ENCODE peak calls at places on chromosomes 5 and 9, in four cellular contexts. X is Peyer's patch, D is aorta, O is esophagus squamous epithelium. L is an unnamed sample.

GRCh38 chr9:71626395-71626794 is 141.9 kb downstream of the CEMIP2 start:
- DNase-seq in X (no peak), D (no peak), O (no peak), L (no peak)

GRCh38 chr9:35774907-35775635 is 16.3 kb upstream of the NPR2 start:
- DNase-seq in X (no peak), D (no peak), O (no peak), L (no peak)

GRCh38 chr5:67211926-67212325 is 15.3 kb upstream of the CD180 start:
- DNase-seq in X (no peak), D (no peak), O (no peak), L (no peak)

GRCh38 chr5:148474025-148474511 is 90.3 kb downstream of the FBXO38 start:
- DNase-seq in X (no peak), D (no peak), O (no peak), L (no peak)

GRCh38 chr5:116766470-116766947 is 191.9 kb upstream of the SEMA6A start:
- DNase-seq in X (no peak), D (no peak), O (no peak), L (no peak)

GRCh38 chr9:12794024-12794799 is 19.4 kb downstream of the LURAP1L start:
- DNase-seq in X (no peak), D (no peak), O (no peak), L (no peak)

GRCh38 chr9:2321523-2322148 is 300.0 kb upstream of the VLDLR start:
- DNase-seq in X (no peak), D (no peak), O (no peak), L (no peak)

GRCh38 chr5:127409236-127409921 is 108.1 kb upstream of the PRRC1 start:
- DNase-seq in X (no peak), D (no peak), O (no peak), L (no peak)

GRCh38 chr9:125361837-125362531 is 100.4 kb downstream of the GAPVD1 start:
- DNase-seq in X (no peak), D (no peak), O (no peak), L (no peak)

GRCh38 chr9:120603601-120604000 is 23.6 kb upstream of the CDK5RAP2 start:
- DNase-seq in X (no peak), D (no peak), O (no peak), L (no peak)

GRCh38 chr9:115349542-115349941 is 231.6 kb upstream of the TNC start:
- DNase-seq in X (no peak), D (no peak), O (no peak), L (no peak)

GRCh38 chr5:35073168-35073567 is 25.4 kb upstream of the AGXT2 start:
- DNase-seq in X (no peak), D (no peak), O (no peak), L (no peak)

GRCh38 chr9:99262949-99263418 is 40.9 kb downstream of the SEC61B start:
- DNase-seq in X (no peak), D (no peak), O (no peak), L (no peak)

GRCh38 chr5:133249593-133249992 is 197.8 kb downstream of the HSPA4 start:
- DNase-seq in X (no peak), D (no peak), O (no peak), L (no peak)

GRCh38 chr5:158976035-158976434 is 123.7 kb downstream of the EBF1 start:
- DNase-seq in X (no peak), D (no peak), O (no peak), L (no peak)

GRCh38 chr5:88729476-88730182 is 153.4 kb downstream of the MEF2C start:
- DNase-seq in X (peak; percentile 58), D (no peak), O (no peak), L (no peak)

GRCh38 chr5:169417676-169418075 is 116.7 kb upstream of the SLIT3 start:
- DNase-seq in X (no peak), D (no peak), O (no peak), L (no peak)

GRCh38 chr9:37963936-37964739 is 60.2 kb upstream of the SLC25A51 start:
- DNase-seq in X (no peak), D (peak; percentile 90), O (no peak), L (no peak)

GRCh38 chr5:132000677-132001453 is 10.6 kb downstream of the ACSL6 start:
- DNase-seq in X (peak; percentile 20), D (peak; percentile 17), O (no peak), L (peak; percentile 41)

GRCh38 chr5:133824661-133825254 is 143.7 kb downstream of the C5orf15 start:
- DNase-seq in X (no peak), D (peak; percentile 35), O (no peak), L (peak; percentile 27)

GRCh38 chr5:64513492-64513891 is 7.7 kb downstream of the RGS7BP start:
- DNase-seq in X (no peak), D (no peak), O (no peak), L (no peak)

GRCh38 chr9:78572266-78572665 is 275.3 kb downstream of the PSAT1 start:
- DNase-seq in X (no peak), D (no peak), O (no peak), L (no peak)

GRCh38 chr5:122500245-122501086 is 188.4 kb downstream of the SNCAIP start:
- DNase-seq in X (no peak), D (no peak), O (no peak), L (no peak)

GRCh38 chr9:111529787-111530186 is 4.8 kb downstream of the ZNF483 start:
- DNase-seq in X (no peak), D (no peak), O (no peak), L (no peak)

GRCh38 chr5:156356238-156356637 is 29.3 kb downstream of the SGCD start:
- DNase-seq in X (no peak), D (no peak), O (no peak), L (no peak)

GRCh38 chr9:122526602-122527001 is 491 bp downstream of the OR1N1 start:
- DNase-seq in X (no peak), D (no peak), O (no peak), L (no peak)

GRCh38 chr9:131117111-131117761 is 8.2 kb upstream of the NUP214 start:
- DNase-seq in X (no peak), D (peak; percentile 73), O (no peak), L (no peak)

GRCh38 chr9:135450956-135451355 is 28.6 kb upstream of the PPP1R26 start:
- DNase-seq in X (no peak), D (peak; percentile 33), O (no peak), L (no peak)

GRCh38 chr9:71285191-71285656 is 163.8 kb upstream of the TRPM3 start:
- DNase-seq in X (no peak), D (no peak), O (no peak), L (no peak)

GRCh38 chr9:90002299-90003045 is 397.7 kb downstream of the GADD45G start:
- DNase-seq in X (no peak), D (no peak), O (no peak), L (no peak)

GRCh38 chr5:173760461-173761181 is 127.5 kb upstream of the CPEB4 start:
- DNase-seq in X (no peak), D (no peak), O (no peak), L (no peak)

GRCh38 chr9:120852240-120853018 is 9.7 kb upstream of the PSMD5 start:
- DNase-seq in X (no peak), D (no peak), O (no peak), L (no peak)

DNA sequence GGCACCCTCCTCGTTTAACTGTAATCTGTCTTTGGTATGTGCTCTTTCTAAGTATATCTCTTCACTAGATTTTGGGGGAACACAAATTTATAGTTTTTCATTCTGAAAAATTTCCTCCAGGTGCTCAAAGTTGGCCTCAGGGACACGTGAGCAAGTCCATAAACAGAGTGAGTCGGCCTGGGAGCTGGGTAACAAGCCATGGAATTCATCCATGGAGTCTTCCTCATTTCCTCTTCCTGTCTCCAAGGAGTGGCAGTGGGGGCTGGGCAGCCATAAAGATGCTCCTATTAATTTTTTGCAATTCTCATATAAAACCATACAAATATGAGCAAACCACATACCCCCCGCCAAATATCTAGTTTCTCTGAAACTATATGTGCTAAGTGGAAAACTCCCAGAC is 136.6 kb upstream of the OTULINL start:
- DNase-seq in X (no peak), D (no peak), O (no peak), L (no peak)
- H3K4me1 ChIP-seq in X (no peaks in the 10 kb centered on the region), D (peaks cover 3% of the 10 kb centered on the region), O (no peaks in the 10 kb centered on the region), L (peaks cover 25% of the 10 kb centered on the region)

GRCh38 chr9:6000955-6001354 is 14.5 kb downstream of the RANBP6 start:
- DNase-seq in X (no peak), D (no peak), O (no peak), L (no peak)

GRCh38 chr9:5994486-5994885 is 20.9 kb downstream of the RANBP6 start:
- DNase-seq in X (no peak), D (no peak), O (no peak), L (no peak)

GRCh38 chr9:5999443-6000104 is 15.8 kb downstream of the RANBP6 start:
- DNase-seq in X (no peak), D (no peak), O (no peak), L (no peak)
- H3K4me1 ChIP-seq in X (no peaks in the 10 kb centered on the region), D (no peaks in the 10 kb centered on the region), O (no peaks in the 10 kb centered on the region), L (no peaks in the 10 kb centered on the region)

DNA sequence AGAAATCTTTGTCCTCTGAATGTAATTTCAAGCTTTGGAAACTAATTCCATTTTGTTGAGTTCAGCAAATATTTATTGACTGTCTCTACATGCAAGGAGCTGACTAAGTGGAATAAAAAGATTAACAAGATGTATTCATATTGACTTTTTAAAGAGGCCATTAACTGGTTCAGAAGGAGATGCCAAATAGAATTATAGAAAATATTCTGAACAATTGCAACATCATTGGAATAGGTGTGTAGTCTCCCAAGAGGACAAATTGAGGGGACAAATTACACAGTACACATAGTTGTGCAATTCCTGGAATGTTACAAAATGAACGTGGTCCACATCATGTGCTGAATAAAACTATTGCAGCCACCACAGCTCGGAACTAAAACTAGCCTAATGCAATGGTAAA is 224.2 kb downstream of the NPR3 start:
- DNase-seq in X (no peak), D (no peak), O (no peak), L (no peak)
- H3K4me1 ChIP-seq in X (no peaks in the 10 kb centered on the region), D (no peaks in the 10 kb centered on the region), O (no peaks in the 10 kb centered on the region), L (no peaks in the 10 kb centered on the region)

GRCh38 chr5:176833286-176833685 is 22.9 kb downstream of the UNC5A start:
- DNase-seq in X (no peak), D (no peak), O (no peak), L (no peak)

GRCh38 chr5:176835918-176836317 is 25.6 kb downstream of the UNC5A start:
- DNase-seq in X (no peak), D (no peak), O (no peak), L (no peak)

GRCh38 chr5:176837707-176838115 is 27.4 kb downstream of the UNC5A start:
- DNase-seq in X (peak; percentile 33), D (peak; percentile 96), O (no peak), L (peak; percentile 92)

GRCh38 chr5:176832162-176832561 is 21.8 kb downstream of the UNC5A start:
- DNase-seq in X (no peak), D (no peak), O (no peak), L (no peak)

DNA sequence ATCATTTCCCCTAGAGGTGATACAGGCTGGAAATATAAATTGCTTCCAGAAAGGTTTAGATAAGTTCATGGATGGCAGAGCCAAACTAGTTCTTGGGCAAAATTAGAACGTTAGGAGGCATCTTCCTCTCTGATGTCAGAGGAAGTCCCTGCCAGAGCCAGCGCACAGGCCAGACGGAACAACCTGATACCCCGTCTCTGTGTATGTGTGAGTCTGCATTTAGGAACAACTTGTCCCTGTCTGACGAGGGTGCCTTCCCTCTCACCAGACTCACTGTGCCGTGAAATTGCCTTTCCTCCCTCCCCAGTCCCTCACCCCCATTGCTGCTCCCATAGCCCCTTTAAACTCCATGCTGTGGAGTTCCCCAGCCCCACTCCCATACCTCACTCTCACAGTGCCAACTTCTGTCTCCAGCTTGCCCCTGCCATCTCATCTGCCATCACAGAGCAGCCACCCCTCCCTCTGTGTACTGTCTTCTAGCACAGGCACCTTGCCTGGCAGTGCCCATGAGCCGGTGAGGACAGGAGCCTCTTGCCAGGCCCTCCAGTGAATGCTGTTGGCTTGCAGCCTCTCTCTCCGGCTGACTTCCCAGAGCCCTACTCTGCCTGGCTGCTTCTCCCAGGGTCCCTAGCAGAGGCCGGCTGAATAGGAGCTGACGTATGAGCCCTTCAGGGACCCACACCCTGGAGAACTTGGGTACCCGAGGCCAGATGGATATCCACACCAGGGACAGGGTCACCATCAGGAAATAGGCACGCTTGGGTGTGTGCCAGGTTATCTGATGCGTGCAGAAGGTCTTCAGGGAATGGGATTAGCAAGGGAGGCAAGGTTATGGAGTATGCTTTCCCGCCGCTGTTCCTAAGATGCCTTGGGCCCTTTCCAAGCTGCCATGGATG is 26.7 kb downstream of the UNC5A start:
- DNase-seq in X (no peak), D (no peak), O (no peak), L (no peak)
- H3K4me1 ChIP-seq in X (no peaks in the 10 kb centered on the region), D (no peaks in the 10 kb centered on the region), O (no peaks in the 10 kb centered on the region), L (no peaks in the 10 kb centered on the region)